ENCODE peak calls at places on chromosomes 1 and 21, in seven cellular contexts. One of them, this sample, is unnamed.

GRCh38 chr21:44582980-44583799 is 2.8 kb upstream of the KRTAP10-5 start:
- DNase-seq in upper lobe of right lung: no peak
- DNase-seq in ovary: no peak
- DNase-seq in WERI-Rb-1: peak; percentile 81
- DNase-seq in cardiac muscle cell: peak; percentile 82
- DNase-seq in psoas muscle: no peak
- DNase-seq in transverse colon: no peak
- DNase-seq in this sample: no peak

GRCh38 chr1:186308264-186309060 is 66.6 kb downstream of the TPR start:
- DNase-seq in upper lobe of right lung: no peak
- DNase-seq in ovary: no peak
- DNase-seq in WERI-Rb-1: no peak
- DNase-seq in cardiac muscle cell: no peak
- DNase-seq in psoas muscle: no peak
- DNase-seq in transverse colon: no peak
- DNase-seq in this sample: no peak

GRCh38 chr1:153922076-153922837 is 515 bp downstream of the GATAD2B start:
- DNase-seq in upper lobe of right lung: no peak
- DNase-seq in ovary: no peak
- DNase-seq in WERI-Rb-1: peak; percentile 94
- DNase-seq in cardiac muscle cell: no peak
- DNase-seq in psoas muscle: peak; percentile 56
- DNase-seq in transverse colon: no peak
- DNase-seq in this sample: no peak

GRCh38 chr1:90925928-90926869 is 95.6 kb downstream of the ZNF644 start:
- DNase-seq in upper lobe of right lung: no peak
- DNase-seq in ovary: no peak
- DNase-seq in WERI-Rb-1: no peak
- DNase-seq in cardiac muscle cell: no peak
- DNase-seq in psoas muscle: no peak
- DNase-seq in transverse colon: no peak
- DNase-seq in this sample: no peak

GRCh38 chr1:168709896-168710305 is 19.1 kb downstream of the DPT start:
- DNase-seq in upper lobe of right lung: no peak
- DNase-seq in ovary: no peak
- DNase-seq in WERI-Rb-1: no peak
- DNase-seq in cardiac muscle cell: no peak
- DNase-seq in psoas muscle: no peak
- DNase-seq in transverse colon: no peak
- DNase-seq in this sample: no peak

GRCh38 chr21:43797925-43798715 is 8.7 kb downstream of the RRP1 start:
- DNase-seq in upper lobe of right lung: no peak
- DNase-seq in ovary: no peak
- DNase-seq in WERI-Rb-1: no peak
- DNase-seq in cardiac muscle cell: no peak
- DNase-seq in psoas muscle: no peak
- DNase-seq in transverse colon: no peak
- DNase-seq in this sample: no peak

GRCh38 chr21:27132270-27132669 is 165.4 kb upstream of the ADAMTS5 start:
- DNase-seq in upper lobe of right lung: no peak
- DNase-seq in ovary: no peak
- DNase-seq in WERI-Rb-1: no peak
- DNase-seq in cardiac muscle cell: peak; percentile 15
- DNase-seq in psoas muscle: no peak
- DNase-seq in transverse colon: no peak
- DNase-seq in this sample: no peak

GRCh38 chr1:114554577-114554976 is 26.8 kb downstream of the BCAS2 start:
- DNase-seq in upper lobe of right lung: no peak
- DNase-seq in ovary: no peak
- DNase-seq in WERI-Rb-1: peak; percentile 87
- DNase-seq in cardiac muscle cell: no peak
- DNase-seq in psoas muscle: no peak
- DNase-seq in transverse colon: no peak
- DNase-seq in this sample: no peak

GRCh38 chr1:19811206-19811851 is 3.8 kb downstream of the RNF186 start:
- DNase-seq in upper lobe of right lung: peak; percentile 74
- DNase-seq in ovary: no peak
- DNase-seq in WERI-Rb-1: peak; percentile 75
- DNase-seq in cardiac muscle cell: peak; percentile 39
- DNase-seq in psoas muscle: peak; percentile 43
- DNase-seq in transverse colon: peak; percentile 66
- DNase-seq in this sample: no peak

GRCh38 chr1:146012703-146013565 is 8.6 kb downstream of the HJV start:
- DNase-seq in upper lobe of right lung: no peak
- DNase-seq in ovary: no peak
- DNase-seq in WERI-Rb-1: peak; percentile 80
- DNase-seq in cardiac muscle cell: peak; percentile 64
- DNase-seq in psoas muscle: no peak
- DNase-seq in transverse colon: no peak
- DNase-seq in this sample: no peak

GRCh38 chr21:14862794-14863720 is 201.7 kb downstream of the NRIP1 start:
- DNase-seq in upper lobe of right lung: no peak
- DNase-seq in ovary: no peak
- DNase-seq in WERI-Rb-1: no peak
- DNase-seq in cardiac muscle cell: peak; percentile 48
- DNase-seq in psoas muscle: no peak
- DNase-seq in transverse colon: no peak
- DNase-seq in this sample: no peak

GRCh38 chr1:159239551-159240220 is 35.0 kb downstream of the ACKR1 start:
- DNase-seq in upper lobe of right lung: no peak
- DNase-seq in ovary: no peak
- DNase-seq in WERI-Rb-1: no peak
- DNase-seq in cardiac muscle cell: no peak
- DNase-seq in psoas muscle: no peak
- DNase-seq in transverse colon: no peak
- DNase-seq in this sample: no peak

GRCh38 chr1:63023637-63024036 is 239.7 kb downstream of the ATG4C start:
- DNase-seq in upper lobe of right lung: no peak
- DNase-seq in ovary: no peak
- DNase-seq in WERI-Rb-1: no peak
- DNase-seq in cardiac muscle cell: no peak
- DNase-seq in psoas muscle: no peak
- DNase-seq in transverse colon: no peak
- DNase-seq in this sample: no peak

GRCh38 chr1:193626695-193627094 is 440.3 kb upstream of the B3GALT2 start:
- DNase-seq in upper lobe of right lung: no peak
- DNase-seq in ovary: no peak
- DNase-seq in WERI-Rb-1: no peak
- DNase-seq in cardiac muscle cell: no peak
- DNase-seq in psoas muscle: no peak
- DNase-seq in transverse colon: no peak
- DNase-seq in this sample: no peak

GRCh38 chr21:42363331-42363730 is 3.0 kb downstream of the TFF1 start:
- DNase-seq in upper lobe of right lung: no peak
- DNase-seq in ovary: no peak
- DNase-seq in WERI-Rb-1: no peak
- DNase-seq in cardiac muscle cell: no peak
- DNase-seq in psoas muscle: no peak
- DNase-seq in transverse colon: no peak
- DNase-seq in this sample: no peak

GRCh38 chr21:38735807-38736206 is 69.9 kb upstream of the ETS2 start:
- DNase-seq in upper lobe of right lung: no peak
- DNase-seq in ovary: no peak
- DNase-seq in WERI-Rb-1: no peak
- DNase-seq in cardiac muscle cell: no peak
- DNase-seq in psoas muscle: no peak
- DNase-seq in transverse colon: no peak
- DNase-seq in this sample: no peak

GRCh38 chr1:209896346-209896745 is 41.7 kb upstream of the SYT14 start:
- DNase-seq in upper lobe of right lung: no peak
- DNase-seq in ovary: no peak
- DNase-seq in WERI-Rb-1: no peak
- DNase-seq in cardiac muscle cell: no peak
- DNase-seq in psoas muscle: no peak
- DNase-seq in transverse colon: no peak
- DNase-seq in this sample: no peak

GRCh38 chr1:62398377-62398776 is 38.5 kb upstream of the USP1 start:
- DNase-seq in upper lobe of right lung: no peak
- DNase-seq in ovary: no peak
- DNase-seq in WERI-Rb-1: no peak
- DNase-seq in cardiac muscle cell: no peak
- DNase-seq in psoas muscle: no peak
- DNase-seq in transverse colon: no peak
- DNase-seq in this sample: no peak

GRCh38 chr1:228315484-228315944 is 91.1 kb downstream of the TRIM11 start:
- DNase-seq in upper lobe of right lung: no peak
- DNase-seq in ovary: no peak
- DNase-seq in WERI-Rb-1: no peak
- DNase-seq in cardiac muscle cell: no peak
- DNase-seq in psoas muscle: no peak
- DNase-seq in transverse colon: no peak
- DNase-seq in this sample: peak; percentile 47

GRCh38 chr1:197801111-197801482 is 25.8 kb upstream of the DENND1B start:
- DNase-seq in upper lobe of right lung: no peak
- DNase-seq in ovary: no peak
- DNase-seq in WERI-Rb-1: no peak
- DNase-seq in cardiac muscle cell: no peak
- DNase-seq in psoas muscle: no peak
- DNase-seq in transverse colon: no peak
- DNase-seq in this sample: no peak

GRCh38 chr1:231242516-231243198 is 1.6 kb downstream of the GNPAT start:
- DNase-seq in upper lobe of right lung: no peak
- DNase-seq in ovary: no peak
- DNase-seq in WERI-Rb-1: no peak
- DNase-seq in cardiac muscle cell: no peak
- DNase-seq in psoas muscle: no peak
- DNase-seq in transverse colon: no peak
- DNase-seq in this sample: no peak

GRCh38 chr1:88701275-88701674 is 17.2 kb downstream of the PKN2 start:
- DNase-seq in upper lobe of right lung: no peak
- DNase-seq in ovary: no peak
- DNase-seq in WERI-Rb-1: no peak
- DNase-seq in cardiac muscle cell: no peak
- DNase-seq in psoas muscle: no peak
- DNase-seq in transverse colon: no peak
- DNase-seq in this sample: no peak

GRCh38 chr1:168926236-168926635 is 180.3 kb upstream of the ATP1B1 start:
- DNase-seq in upper lobe of right lung: no peak
- DNase-seq in ovary: no peak
- DNase-seq in WERI-Rb-1: no peak
- DNase-seq in cardiac muscle cell: no peak
- DNase-seq in psoas muscle: no peak
- DNase-seq in transverse colon: no peak
- DNase-seq in this sample: no peak

GRCh38 chr1:14921057-14921456 is 232.5 kb upstream of the TMEM51 start:
- DNase-seq in upper lobe of right lung: no peak
- DNase-seq in ovary: no peak
- DNase-seq in WERI-Rb-1: no peak
- DNase-seq in cardiac muscle cell: no peak
- DNase-seq in psoas muscle: no peak
- DNase-seq in transverse colon: no peak
- DNase-seq in this sample: no peak

GRCh38 chr1:237748192-237748591 is 142.5 kb downstream of the ZP4 start:
- DNase-seq in upper lobe of right lung: no peak
- DNase-seq in ovary: no peak
- DNase-seq in WERI-Rb-1: no peak
- DNase-seq in cardiac muscle cell: no peak
- DNase-seq in psoas muscle: no peak
- DNase-seq in transverse colon: no peak
- DNase-seq in this sample: no peak

GRCh38 chr1:232033285-232033684 is 406.7 kb downstream of the DISC1 start:
- DNase-seq in upper lobe of right lung: no peak
- DNase-seq in ovary: no peak
- DNase-seq in WERI-Rb-1: peak; percentile 80
- DNase-seq in cardiac muscle cell: no peak
- DNase-seq in psoas muscle: no peak
- DNase-seq in transverse colon: no peak
- DNase-seq in this sample: no peak

GRCh38 chr21:10273196-10273595 is 248.2 kb upstream of the TPTE start:
- DNase-seq in upper lobe of right lung: no peak
- DNase-seq in ovary: no peak
- DNase-seq in WERI-Rb-1: no peak
- DNase-seq in cardiac muscle cell: no peak
- DNase-seq in psoas muscle: no peak
- DNase-seq in transverse colon: no peak
- DNase-seq in this sample: no peak
- H3K4me3 ChIP-seq in upper lobe of right lung: no peak overlapping the region
- H3K4me3 ChIP-seq in ovary: no peak overlapping the region
- H3K4me3 ChIP-seq in WERI-Rb-1: no peak overlapping the region
- H3K4me3 ChIP-seq in cardiac muscle cell: no peak overlapping the region
- H3K4me3 ChIP-seq in psoas muscle: no peak overlapping the region
- H3K4me3 ChIP-seq in transverse colon: no peak overlapping the region
- H3K4me3 ChIP-seq in this sample: no peak overlapping the region

GRCh38 chr1:214566158-214567104 is 15.0 kb upstream of the PTPN14 start:
- DNase-seq in upper lobe of right lung: no peak
- DNase-seq in ovary: no peak
- DNase-seq in WERI-Rb-1: no peak
- DNase-seq in cardiac muscle cell: no peak
- DNase-seq in psoas muscle: no peak
- DNase-seq in transverse colon: no peak
- DNase-seq in this sample: no peak
- H3K27ac ChIP-seq in upper lobe of right lung: no peak overlapping the region
- H3K27ac ChIP-seq in ovary: no peak overlapping the region
- H3K27ac ChIP-seq in WERI-Rb-1: no peak overlapping the region
- H3K27ac ChIP-seq in cardiac muscle cell: no peak overlapping the region
- H3K27ac ChIP-seq in psoas muscle: no peak overlapping the region
- H3K27ac ChIP-seq in transverse colon: no peak overlapping the region
- H3K27ac ChIP-seq in this sample: no peak overlapping the region

GRCh38 chr1:22658385-22659163 is 5.5 kb downstream of the C1QB start:
- DNase-seq in upper lobe of right lung: no peak
- DNase-seq in ovary: no peak
- DNase-seq in WERI-Rb-1: no peak
- DNase-seq in cardiac muscle cell: no peak
- DNase-seq in psoas muscle: no peak
- DNase-seq in transverse colon: no peak
- DNase-seq in this sample: no peak
- TF ChIP-seq CTCF in upper lobe of right lung: no peak
- TF ChIP-seq CTCF in ovary: no peak
- TF ChIP-seq CTCF in WERI-Rb-1: peak; percentile 27
- TF ChIP-seq CTCF in cardiac muscle cell: peak; percentile 9
- TF ChIP-seq CTCF in psoas muscle: no peak
- TF ChIP-seq CTCF in transverse colon: no peak
- TF ChIP-seq CTCF in this sample: no peak

GRCh38 chr1:64195089-64195410 is 8.4 kb upstream of the UBE2U start:
- DNase-seq in upper lobe of right lung: no peak
- DNase-seq in ovary: no peak
- DNase-seq in WERI-Rb-1: no peak
- DNase-seq in cardiac muscle cell: no peak
- DNase-seq in psoas muscle: no peak
- DNase-seq in transverse colon: no peak
- DNase-seq in this sample: no peak

GRCh38 chr1:64196074-64196869 is 7.2 kb upstream of the UBE2U start:
- DNase-seq in upper lobe of right lung: no peak
- DNase-seq in ovary: no peak
- DNase-seq in WERI-Rb-1: no peak
- DNase-seq in cardiac muscle cell: no peak
- DNase-seq in psoas muscle: no peak
- DNase-seq in transverse colon: no peak
- DNase-seq in this sample: no peak

GRCh38 chr1:64192290-64192689 is 11.1 kb upstream of the UBE2U start:
- DNase-seq in upper lobe of right lung: no peak
- DNase-seq in ovary: no peak
- DNase-seq in WERI-Rb-1: no peak
- DNase-seq in cardiac muscle cell: no peak
- DNase-seq in psoas muscle: no peak
- DNase-seq in transverse colon: no peak
- DNase-seq in this sample: no peak

GRCh38 chr1:64197076-64197475 is 6.3 kb upstream of the UBE2U start:
- DNase-seq in upper lobe of right lung: no peak
- DNase-seq in ovary: no peak
- DNase-seq in WERI-Rb-1: no peak
- DNase-seq in cardiac muscle cell: no peak
- DNase-seq in psoas muscle: no peak
- DNase-seq in transverse colon: no peak
- DNase-seq in this sample: no peak

GRCh38 chr1:64194168-64195088 is 9.0 kb upstream of the UBE2U start:
- DNase-seq in upper lobe of right lung: no peak
- DNase-seq in ovary: no peak
- DNase-seq in WERI-Rb-1: no peak
- DNase-seq in cardiac muscle cell: no peak
- DNase-seq in psoas muscle: no peak
- DNase-seq in transverse colon: no peak
- DNase-seq in this sample: no peak
- H3K4me3 ChIP-seq in upper lobe of right lung: no peak overlapping the region
- H3K4me3 ChIP-seq in ovary: no peak overlapping the region
- H3K4me3 ChIP-seq in WERI-Rb-1: no peak overlapping the region
- H3K4me3 ChIP-seq in cardiac muscle cell: no peak overlapping the region
- H3K4me3 ChIP-seq in psoas muscle: no peak overlapping the region
- H3K4me3 ChIP-seq in transverse colon: no peak overlapping the region
- H3K4me3 ChIP-seq in this sample: no peak overlapping the region